ENCODE peak calls at places on chromosomes 5 and 9, in four cellular contexts. C is WTC11, E is LNCaP clone FGC, G is mammary epithelial cell. U is an unnamed sample.

GRCh38 chr5:93461751-93462150 is 119.3 kb downstream of the NR2F1-AS1 start:
- DNase-seq in C (no peak), E (no peak), G (peak), U (no peak)

GRCh38 chr5:1760656-1761452 is 38.8 kb downstream of the MRPL36 start:
- DNase-seq in C (no peak), E (no peak), G (no peak), U (peak)

GRCh38 chr9:125431741-125432271 is 170.2 kb downstream of the GAPVD1 start:
- DNase-seq in C (peak), E (no peak), G (no peak), U (no peak)

GRCh38 chr5:163867324-163867723 is 361.9 kb downstream of the MAT2B start:
- DNase-seq in C (no peak), E (no peak), G (no peak), U (no peak)

GRCh38 chr5:133113331-133114061 is 61.7 kb downstream of the HSPA4 start:
- DNase-seq in C (no peak), E (no peak), G (peak), U (no peak)

GRCh38 chr5:97418472-97418871 is 235.4 kb upstream of the RIOK2 start:
- DNase-seq in C (no peak), E (no peak), G (no peak), U (no peak)

GRCh38 chr9:113673726-113674125 is 202.4 kb upstream of the ZNF618 start:
- DNase-seq in C (no peak), E (no peak), G (peak), U (no peak)

GRCh38 chr5:151068571-151069197 is 12.2 kb downstream of the TNIP1 start:
- DNase-seq in C (no peak), E (no peak), G (no peak), U (no peak)

GRCh38 chr5:151156732-151157402 is 712 bp downstream of the ANXA6 start:
- DNase-seq in C (peak), E (no peak), G (no peak), U (peak)

GRCh38 chr5:74393943-74394342 is 246.6 kb downstream of the ENC1 start:
- DNase-seq in C (no peak), E (no peak), G (no peak), U (no peak)

GRCh38 chr5:72077390-72077789 is 29.9 kb upstream of the MAP1B start:
- DNase-seq in C (no peak), E (no peak), G (no peak), U (no peak)

GRCh38 chr9:123322771-123323481 is 33.1 kb upstream of the CRB2 start:
- DNase-seq in C (no peak), E (no peak), G (no peak), U (no peak)

GRCh38 chr9:129525781-129526180 is 95.1 kb downstream of the C9orf50 start:
- DNase-seq in C (no peak), E (no peak), G (no peak), U (no peak)

GRCh38 chr9:91949293-91949945 is 609 bp downstream of the ROR2 start:
- DNase-seq in C (peak), E (no peak), G (peak), U (no peak)

GRCh38 chr5:138274189-138274853 is at the start of gene GFRA3:
- DNase-seq in C (peak), E (no peak), G (no peak), U (peak)

GRCh38 chr9:120538339-120538738 is 41.6 kb downstream of the CDK5RAP2 start:
- DNase-seq in C (no peak), E (no peak), G (no peak), U (no peak)

GRCh38 chr5:177568326-177568725 is 14.0 kb upstream of the FAM193B start:
- DNase-seq in C (no peak), E (no peak), G (no peak), U (no peak)

GRCh38 chr5:76831108-76831447 is 12.2 kb downstream of the F2RL1 start:
- DNase-seq in C (no peak), E (no peak), G (peak), U (peak)

GRCh38 chr5:64767959-64768357 is 533 bp downstream of the SREK1IP1 start:
- DNase-seq in C (peak), E (no peak), G (no peak), U (no peak)

GRCh38 chr9:116504893-116505480 is 182.1 kb upstream of the TRIM32 start:
- DNase-seq in C (no peak), E (no peak), G (no peak), U (no peak)

GRCh38 chr5:127801751-127802476 is 98.7 kb downstream of the CCDC192 start:
- DNase-seq in C (no peak), E (peak), G (no peak), U (no peak)

GRCh38 chr5:172173771-172174170 is 14.3 kb downstream of the STK10 start:
- DNase-seq in C (no peak), E (no peak), G (peak), U (no peak)

GRCh38 chr5:44532981-44533380 is 143.8 kb upstream of the FGF10 start:
- DNase-seq in C (no peak), E (no peak), G (no peak), U (no peak)

GRCh38 chr5:67337751-67338150 is 141.2 kb upstream of the CD180 start:
- DNase-seq in C (no peak), E (no peak), G (no peak), U (no peak)

GRCh38 chr9:102069969-102070368 is 331.5 kb upstream of the GRIN3A start:
- DNase-seq in C (no peak), E (no peak), G (no peak), U (no peak)

GRCh38 chr9:127954831-127955293 is 17.2 kb upstream of the DPM2 start:
- DNase-seq in C (no peak), E (no peak), G (no peak), U (no peak)

GRCh38 chr5:33120671-33121070 is 320.1 kb upstream of the TARS1 start:
- DNase-seq in C (no peak), E (no peak), G (no peak), U (no peak)

GRCh38 chr9:133448487-133448972 is 11.2 kb upstream of the CACFD1 start:
- DNase-seq in C (peak), E (no peak), G (no peak), U (no peak)

GRCh38 chr9:97766092-97766491 is 69.0 kb upstream of the XPA start:
- DNase-seq in C (no peak), E (no peak), G (peak), U (no peak)

DNA sequence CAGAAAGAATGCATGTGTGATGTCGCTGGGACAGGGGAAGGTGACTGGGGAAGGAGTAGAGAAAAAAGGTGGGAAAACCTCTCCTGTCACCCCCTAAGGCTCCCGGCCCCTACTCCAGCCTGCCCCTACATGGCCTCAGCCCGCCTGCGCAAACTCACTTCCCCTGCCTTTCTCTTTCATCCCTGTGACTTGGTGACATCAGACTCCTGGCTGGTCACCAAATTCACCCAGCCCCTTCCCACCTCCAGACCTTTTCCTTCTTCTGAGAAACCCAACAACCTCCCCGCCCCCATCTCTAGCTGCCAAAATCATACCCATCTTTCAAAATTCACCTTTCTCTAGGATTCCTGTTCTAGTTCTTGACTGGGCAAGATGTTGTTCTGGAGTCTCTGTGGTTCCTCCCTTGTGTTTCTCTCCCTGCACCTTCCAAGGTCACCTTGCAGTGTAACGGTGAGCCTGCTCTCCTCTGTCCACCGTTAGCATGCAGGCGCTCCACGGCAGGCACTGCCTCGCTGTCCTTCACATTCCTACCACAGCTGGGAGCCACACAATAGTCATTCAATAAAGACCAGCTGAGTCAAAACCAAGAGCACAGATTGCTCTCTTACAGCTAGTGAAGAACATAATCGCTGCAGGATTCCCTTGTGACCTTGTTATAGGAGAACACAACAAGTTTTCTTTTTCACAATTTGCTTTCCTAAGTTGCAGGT is 134.5 kb downstream of the FANCC start:
- DNase-seq in C (peak), E (no peak), G (no peak), U (peak)
- TF ChIP-seq CTCF in C (peak), E (no peak), G (no peak), U (peak)

GRCh38 chr5:90161399-90161798 is 248.2 kb downstream of the CETN3 start:
- DNase-seq in C (peak), E (no peak), G (no peak), U (peak)
- TF ChIP-seq CTCF in C (peak), E (peak), G (no peak), U (no peak)

GRCh38 chr9:131838581-131839280 is 98.9 kb upstream of the RAPGEF1 start:
- DNase-seq in C (no peak), E (no peak), G (no peak), U (no peak)
- TF ChIP-seq CTCF in C (no peak), E (no peak), G (no peak), U (no peak)

GRCh38 chr5:142222881-142223558 is 101.8 kb downstream of the SPRY4 start:
- DNase-seq in C (no peak), E (no peak), G (no peak), U (no peak)
- TF ChIP-seq CTCF in C (no peak), E (no peak), G (no peak), U (no peak)

GRCh38 chr9:110452227-110452801 is 114.7 kb upstream of the TXNDC8 start:
- DNase-seq in C (no peak), E (no peak), G (peak), U (no peak)
- TF ChIP-seq CTCF in C (peak), E (peak), G (peak), U (peak)

U was measured in endothelial cell.